ENCODE peak calls at places on chromosomes 3 and 15, in six cellular contexts. D is suprapubic skin, U is tibial nerve, T is stomach, O is tibial artery, K is psoas muscle. M is an unnamed sample. For H3K27me3 and H3K36me3, the result is how much of the 10 kb centered on the place peaks cover.

GRCh38 chr15:56869573-56869972 is 48.9 kb upstream of the TCF12 start:
- DNase-seq in O (no peak), D (no peak), U (peak), T (peak), K (peak), M (no peak)

GRCh38 chr15:99408236-99409096 is 157.2 kb downstream of the LRRC28 start:
- DNase-seq in T (no peak), K (no peak), O (peak), U (no peak), D (no peak), M (no peak)

GRCh38 chr15:66766282-66767228 is 64.5 kb downstream of the SMAD6 start:
- DNase-seq in K (no peak), D (no peak), U (no peak), O (no peak), T (no peak), M (no peak)

GRCh38 chr3:12853803-12854202 is 12.4 kb upstream of the RPL32 start:
- DNase-seq in D (no peak), T (no peak), U (no peak), O (no peak), K (no peak), M (no peak)

GRCh38 chr15:62932436-62932835 is 110.1 kb upstream of the TPM1 start:
- DNase-seq in D (no peak), U (no peak), K (no peak), O (no peak), T (no peak), M (no peak)

GRCh38 chr15:92324036-92324963 is 69.4 kb upstream of the ST8SIA2 start:
- DNase-seq in D (no peak), T (no peak), U (no peak), O (no peak), K (no peak), M (no peak)

GRCh38 chr15:36903195-36903594 is 197.2 kb downstream of the MEIS2 start:
- DNase-seq in T (no peak), O (no peak), D (no peak), K (no peak), U (no peak), M (no peak)

GRCh38 chr3:140469491-140469890 is 208.4 kb upstream of the TRIM42 start:
- DNase-seq in T (no peak), O (no peak), K (no peak), U (no peak), D (no peak), M (no peak)

GRCh38 chr3:127628788-127629456 is at the start of gene PODXL2:
- DNase-seq in K (peak), O (no peak), T (peak), D (no peak), U (no peak), M (peak)

GRCh38 chr3:46559030-46559704 is 6.9 kb downstream of the LRRC2 start:
- DNase-seq in K (no peak), U (no peak), T (no peak), D (no peak), O (no peak), M (no peak)

GRCh38 chr15:69679623-69680228 is 227.1 kb downstream of the RPLP1 start:
- DNase-seq in U (no peak), O (no peak), K (no peak), D (no peak), T (no peak), M (no peak)

GRCh38 chr15:25838191-25838870 is 24.8 kb downstream of the ATP10A start:
- DNase-seq in U (no peak), K (no peak), D (no peak), T (no peak), O (no peak), M (no peak)

GRCh38 chr15:80608688-80609087 is 86.4 kb upstream of the ABHD17C start:
- DNase-seq in K (no peak), T (no peak), O (no peak), D (no peak), U (no peak), M (no peak)

GRCh38 chr15:39433351-39433750 is 147.5 kb upstream of the THBS1 start:
- DNase-seq in D (no peak), U (no peak), T (no peak), K (no peak), O (no peak), M (no peak)

GRCh38 chr3:29236441-29236840 is 44.4 kb upstream of the RBMS3 start:
- DNase-seq in D (no peak), K (no peak), U (no peak), O (no peak), T (no peak), M (no peak)

GRCh38 chr15:83398591-83398990 is 48.5 kb upstream of the SH3GL3 start:
- DNase-seq in K (no peak), D (no peak), T (no peak), O (no peak), U (no peak), M (no peak)

GRCh38 chr15:71588746-71589145 is 221.6 kb upstream of the NR2E3 start:
- DNase-seq in O (no peak), T (no peak), U (no peak), K (no peak), D (no peak), M (no peak)

GRCh38 chr15:32669870-32670623 is 28.5 kb downstream of the SCG5 start:
- DNase-seq in D (peak), O (no peak), U (peak), K (no peak), T (no peak), M (no peak)

GRCh38 chr15:58528197-58528870 is 96.5 kb downstream of the LIPC start:
- DNase-seq in U (no peak), T (peak), K (no peak), O (peak), D (no peak), M (no peak)

GRCh38 chr3:150232992-150233451 is 175.1 kb upstream of the TSC22D2 start:
- DNase-seq in U (no peak), T (peak), O (no peak), K (no peak), D (no peak), M (no peak)

GRCh38 chr15:50800715-50801114 is 35.2 kb upstream of the SPPL2A start:
- DNase-seq in T (no peak), U (no peak), K (no peak), D (no peak), O (no peak), M (no peak)

GRCh38 chr15:31221936-31222515 is 104.6 kb upstream of the KLF13 start:
- DNase-seq in O (no peak), K (no peak), T (no peak), U (no peak), D (no peak), M (peak)

GRCh38 chr3:160755776-160756304 is at the start of gene PPM1L:
- DNase-seq in T (peak), U (peak), K (peak), D (peak), O (peak), M (peak)

GRCh38 chr3:129336093-129336706 is 57.5 kb downstream of the HMCES start:
- DNase-seq in D (no peak), K (no peak), T (no peak), O (no peak), U (no peak), M (peak)

GRCh38 chr3:155737844-155738460 is 6.9 kb downstream of the PLCH1 start:
- DNase-seq in K (no peak), T (peak), U (no peak), D (no peak), O (no peak), M (no peak)

GRCh38 chr15:61584410-61584809 is 355.3 kb upstream of the RORA start:
- DNase-seq in U (no peak), K (no peak), D (no peak), T (no peak), O (no peak), M (no peak)

GRCh38 chr3:185935465-185936263 is 2.1 kb downstream of the TRA2B start:
- DNase-seq in D (no peak), O (no peak), T (no peak), K (no peak), U (no peak), M (no peak)

GRCh38 chr15:65077291-65077980 is 890 bp downstream of the KBTBD13 start:
- DNase-seq in O (no peak), D (no peak), K (no peak), T (no peak), U (no peak), M (no peak)

GRCh38 chr3:30098656-30099454 is 507.5 kb upstream of the TGFBR2 start:
- DNase-seq in U (no peak), D (no peak), O (no peak), K (no peak), T (no peak), M (no peak)

GRCh38 chr15:76196949-76197315 is 114.3 kb downstream of the ETFA start:
- DNase-seq in O (peak), T (no peak), U (no peak), D (peak), K (peak), M (no peak)

GRCh38 chr3:42562047-42562907 is 19.5 kb downstream of the SEC22C start:
- DNase-seq in K (no peak), D (no peak), O (no peak), T (no peak), U (no peak), M (no peak)

GRCh38 chr15:98900382-98900781 is 107.2 kb downstream of the PGPEP1L start:
- DNase-seq in D (no peak), K (no peak), T (no peak), O (no peak), U (no peak), M (no peak)

GRCh38 chr15:86915811-86916331 is 836.2 kb downstream of the AGBL1 start:
- DNase-seq in D (no peak), U (peak), T (no peak), O (no peak), K (no peak), M (no peak)

DNA sequence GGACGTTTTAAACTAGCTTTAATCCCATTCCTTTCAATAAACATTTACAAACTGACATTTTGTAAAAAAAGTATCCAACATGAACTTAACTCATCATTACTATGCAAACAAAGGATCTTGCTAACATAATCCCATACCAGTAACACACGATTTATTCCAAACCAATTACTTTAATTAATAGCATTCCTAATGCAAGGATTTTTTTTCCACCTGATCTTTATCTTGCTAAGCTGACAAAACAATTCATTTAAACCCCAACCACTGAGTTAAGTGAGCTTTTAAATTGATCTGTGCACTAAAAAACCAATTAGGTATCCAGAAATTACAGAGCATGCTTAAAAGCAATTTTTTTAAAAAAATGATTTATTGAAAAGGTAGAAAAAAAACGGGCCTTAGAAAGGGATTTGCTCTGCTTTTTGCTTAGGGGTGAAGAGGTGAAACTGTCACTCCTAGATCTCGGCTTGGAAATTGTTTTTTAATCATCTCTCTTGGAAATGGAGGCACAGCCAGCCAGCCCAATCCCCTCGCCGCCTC is 1.2 kb downstream of the SH3BP5 start:
- DNase-seq in U (no peak), K (no peak), O (no peak), D (no peak), T (no peak), M (no peak)
- H3K27me3 ChIP-seq in U (under half), K (under half), O (under half), D (under half), T (under half), M (under half)

GRCh38 chr3:48782046-48782445 is 65.0 kb upstream of the IP6K2 start:
- DNase-seq in O (no peak), T (no peak), U (no peak), D (no peak), K (no peak), M (no peak)

GRCh38 chr3:48789665-48790064 is 58.0 kb downstream of the PRKAR2A start:
- DNase-seq in U (no peak), K (no peak), T (no peak), O (no peak), D (no peak), M (no peak)

GRCh38 chr3:48783304-48783703 is 64.4 kb downstream of the PRKAR2A start:
- DNase-seq in D (no peak), O (no peak), K (no peak), U (no peak), T (no peak), M (no peak)

GRCh38 chr3:48788544-48789162 is 59.0 kb downstream of the PRKAR2A start:
- DNase-seq in O (no peak), K (no peak), D (no peak), T (no peak), U (no peak), M (no peak)

DNA sequence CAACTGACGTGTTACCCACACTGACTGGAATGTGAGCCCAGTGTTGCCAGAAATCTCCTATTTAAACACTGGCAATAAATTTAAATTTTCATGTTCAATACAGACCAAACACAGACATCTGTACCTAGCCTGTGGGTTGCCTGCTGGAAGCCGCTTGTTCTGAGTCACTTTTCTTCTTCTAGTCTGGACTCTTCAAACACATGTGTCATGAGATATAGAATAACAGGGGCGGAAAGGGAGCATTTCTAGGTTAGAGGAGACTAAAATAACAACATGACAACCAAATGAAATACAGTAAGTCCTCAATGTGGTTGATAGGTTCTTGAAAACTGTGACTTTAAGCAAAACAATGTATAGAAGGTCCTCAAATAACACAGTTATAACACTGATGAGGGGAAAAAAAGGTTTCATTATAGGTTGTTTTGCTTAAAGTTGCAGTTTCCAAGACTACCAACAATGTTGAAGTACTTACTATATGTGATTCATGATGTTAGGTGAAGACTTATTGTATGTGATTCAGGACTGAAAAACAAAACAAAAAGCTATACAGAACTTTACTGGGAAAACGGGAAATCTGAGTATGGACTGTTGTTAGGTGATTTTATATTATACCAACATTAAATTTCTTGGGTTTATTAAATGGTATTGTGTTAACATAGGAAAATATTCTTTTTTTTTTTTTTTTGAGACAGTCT is 63.1 kb downstream of the PRKAR2A start:
- DNase-seq in T (no peak), D (no peak), O (no peak), U (no peak), K (no peak), M (no peak)
- H3K36me3 ChIP-seq in T (under half), D (under half), O (half or more), U (half or more), K (half or more), M (under half)

DNA sequence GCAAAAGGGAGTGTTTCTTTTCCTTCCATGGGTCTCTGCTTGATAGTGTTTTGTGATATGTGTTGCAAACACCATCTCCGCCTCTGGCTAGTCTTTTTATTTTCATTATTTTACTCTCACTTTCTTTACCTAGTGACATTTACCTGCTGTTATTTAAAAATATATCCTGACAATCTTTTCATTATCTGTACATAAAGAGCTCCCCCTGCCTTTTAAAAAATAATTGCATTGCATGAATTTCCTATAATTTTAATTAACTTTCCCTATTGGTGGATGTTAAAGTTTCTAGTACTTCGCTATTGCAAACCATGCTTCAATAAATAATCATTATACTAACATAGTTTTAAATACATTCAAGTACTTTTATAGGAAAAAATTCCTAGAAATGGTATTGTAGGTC is 48.8 kb upstream of the GCNT3 start:
- DNase-seq in O (no peak), U (no peak), K (no peak), T (no peak), D (no peak), M (no peak)
- TF ChIP-seq CTCF in O (no peak), U (no peak), K (no peak), T (no peak), D (no peak), M (no peak)

DNA sequence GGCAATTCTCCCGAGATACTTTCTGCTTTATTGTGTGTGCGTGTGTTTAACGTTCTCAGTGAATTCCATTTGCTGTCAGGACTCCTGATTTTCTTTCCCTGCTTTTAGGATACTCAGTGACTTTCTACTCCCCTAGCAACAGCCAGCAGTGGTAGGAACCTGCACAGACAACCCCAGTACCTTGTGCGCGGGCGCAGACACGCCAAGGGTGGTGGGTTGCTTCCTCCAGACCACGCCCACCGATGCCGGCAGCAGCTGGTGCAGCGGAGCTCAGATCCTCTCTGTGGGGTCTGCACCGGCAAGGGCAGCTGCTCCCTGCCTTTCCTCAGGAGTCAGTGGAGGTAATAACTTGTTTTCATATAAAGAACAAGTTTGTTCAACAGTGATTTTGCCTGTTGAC is 225.1 kb upstream of the NDN start:
- DNase-seq in U (no peak), K (no peak), D (no peak), T (no peak), O (no peak), M (no peak)
- H3K27me3 ChIP-seq in U (under half), K (under half), D (under half), T (under half), O (under half), M (under half)

GRCh38 chr3:100384735-100385134 is 16.2 kb downstream of the TOMM70 start:
- DNase-seq in D (no peak), K (no peak), U (no peak), O (no peak), T (no peak), M (no peak)
- H3K36me3 ChIP-seq in D (half or more), K (half or more), U (half or more), O (under half), T (under half), M (under half)

DNA sequence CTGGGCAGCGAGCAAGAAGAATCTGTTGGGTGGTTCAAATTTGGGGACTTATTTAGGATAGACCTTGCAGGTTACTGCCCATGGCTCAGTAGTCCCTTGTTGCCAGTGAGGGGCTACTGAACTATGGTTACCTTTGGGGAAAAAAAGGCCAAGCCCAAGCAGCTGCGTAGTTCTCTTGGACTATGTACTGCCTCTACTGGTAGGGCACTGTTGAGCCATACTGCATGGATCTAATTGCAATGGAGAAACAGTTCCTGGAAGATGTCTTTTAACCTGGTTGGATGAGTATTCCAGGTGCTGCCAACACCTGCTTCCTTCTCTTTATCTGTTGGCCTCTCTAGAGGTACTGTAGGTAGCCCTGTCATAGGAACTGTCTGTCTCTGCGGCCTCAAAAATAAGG is 671.9 kb upstream of the CBLB start:
- DNase-seq in O (no peak), U (no peak), D (no peak), K (no peak), T (no peak), M (no peak)
- TF ChIP-seq CTCF in O (no peak), U (no peak), D (no peak), K (no peak), T (no peak), M (no peak)

GRCh38 chr3:73796382-73796781 is 171.6 kb upstream of the PDZRN3 start:
- DNase-seq in T (no peak), D (no peak), K (no peak), O (no peak), U (no peak), M (no peak)
- H3K27me3 ChIP-seq in T (under half), D (under half), K (under half), O (under half), U (under half), M (under half)

GRCh38 chr3:68176600-68176999 is 522.2 kb upstream of the SUCLG2 start:
- DNase-seq in U (no peak), D (no peak), T (no peak), O (no peak), K (no peak), M (no peak)

GRCh38 chr3:68173230-68173629 is 518.8 kb upstream of the SUCLG2 start:
- DNase-seq in D (no peak), K (no peak), T (no peak), U (no peak), O (no peak), M (no peak)

GRCh38 chr3:68172039-68172438 is 517.6 kb upstream of the SUCLG2 start:
- DNase-seq in U (no peak), K (no peak), D (no peak), O (no peak), T (no peak), M (no peak)
- H3K36me3 ChIP-seq in U (under half), K (under half), D (under half), O (under half), T (under half), M (under half)